ENCODE peak calls at places on chromosomes 4 and X, in four cellular contexts. G is fibroblast of lung, W is cardiac muscle cell, T is psoas muscle. Z is an unnamed sample.

GRCh38 chr4:138164218-138164617 is 77.9 kb downstream of the SLC7A11 start:
- DNase-seq in G (no peak), W (no peak), T (no peak), Z (no peak)

GRCh38 chr4:7906171-7906581 is 33.5 kb downstream of the AFAP1 start:
- DNase-seq in G (peak; percentile 43), W (peak; percentile 47), T (no peak), Z (no peak)

GRCh38 chr4:83569429-83569828 is 33.5 kb downstream of the GPAT3 start:
- DNase-seq in G (no peak), W (no peak), T (no peak), Z (no peak)

GRCh38 chrX:140709421-140709846 is at the start of gene LINC00632:
- DNase-seq in G (peak; percentile 40), W (no peak), T (no peak), Z (no peak)

GRCh38 chrX:40380649-40381488 is 199.9 kb upstream of the ATP6AP2 start:
- DNase-seq in G (no peak), W (no peak), T (peak; percentile 60), Z (no peak)

GRCh38 chrX:21658152-21658737 is at the start of gene KLHL34:
- DNase-seq in G (no peak), W (no peak), T (peak; percentile 88), Z (peak; percentile 4)

GRCh38 chr4:24473309-24473721 is 111.0 kb downstream of the DHX15 start:
- DNase-seq in G (peak; percentile 63), W (peak; percentile 46), T (no peak), Z (peak; percentile 12)

GRCh38 chr4:7738458-7739076 is 201.1 kb downstream of the AFAP1 start:
- DNase-seq in G (no peak), W (no peak), T (peak; percentile 34), Z (no peak)

GRCh38 chr4:84615355-84615754 is 32.4 kb downstream of the CDS1 start:
- DNase-seq in G (no peak), W (no peak), T (no peak), Z (no peak)

GRCh38 chr4:151922811-151923210 is 162.0 kb upstream of the GATB start:
- DNase-seq in G (no peak), W (no peak), T (no peak), Z (no peak)

GRCh38 chrX:118207831-118208453 is 91.3 kb upstream of the KLHL13 start:
- DNase-seq in G (no peak), W (no peak), T (no peak), Z (no peak)

GRCh38 chr4:173504181-173504503 is 25.9 kb downstream of the HAND2 start:
- DNase-seq in G (no peak), W (no peak), T (no peak), Z (no peak)

GRCh38 chrX:20547649-20548051 is 280.9 kb upstream of the RPS6KA3 start:
- DNase-seq in G (peak; percentile 74), W (peak; percentile 58), T (no peak), Z (no peak)

GRCh38 chrX:65643046-65643785 is 24.2 kb upstream of the MSN start:
- DNase-seq in G (peak; percentile 16), W (peak; percentile 37), T (no peak), Z (no peak)

GRCh38 chr4:182495111-182495510 is 251.9 kb downstream of the TENM3 start:
- DNase-seq in G (no peak), W (no peak), T (no peak), Z (no peak)

GRCh38 chrX:144722307-144722706 is 525.0 kb upstream of the SPANXN1 start:
- DNase-seq in G (no peak), W (no peak), T (no peak), Z (no peak)

GRCh38 chr4:81454498-81454897 is 17.2 kb downstream of the RASGEF1B start:
- DNase-seq in G (no peak), W (no peak), T (no peak), Z (no peak)

GRCh38 chr4:15912236-15912635 is 26.3 kb downstream of the FGFBP1 start:
- DNase-seq in G (no peak), W (no peak), T (no peak), Z (no peak)

GRCh38 chr4:112069110-112069509 is 76.1 kb upstream of the FAM241A start:
- DNase-seq in G (no peak), W (peak; percentile 25), T (no peak), Z (no peak)

GRCh38 chrX:139967300-139967699 is 2.0 kb upstream of the CXorf66 start:
- DNase-seq in G (peak; percentile 1), W (peak; percentile 6), T (no peak), Z (no peak)

GRCh38 chrX:50779694-50780093 is 34.3 kb downstream of the SHROOM4 start:
- DNase-seq in G (no peak), W (peak; percentile 23), T (no peak), Z (no peak)

GRCh38 chrX:104564335-104564734 is 1.7 kb upstream of the IL1RAPL2 start:
- DNase-seq in G (no peak), W (no peak), T (peak; percentile 28), Z (no peak)

GRCh38 chr4:183106839-183107238 is 7.8 kb downstream of the WWC2 start:
- DNase-seq in G (no peak), W (no peak), T (no peak), Z (no peak)

GRCh38 chrX:115892056-115892708 is 278.4 kb upstream of the AGTR2 start:
- DNase-seq in G (no peak), W (no peak), T (peak; percentile 23), Z (no peak)
- H3K4me3 ChIP-seq in G (no peak overlapping the region), W (no peak overlapping the region), T (peak overlapping the region; percentile 64), Z (peak overlapping the region; percentile 36)

DNA sequence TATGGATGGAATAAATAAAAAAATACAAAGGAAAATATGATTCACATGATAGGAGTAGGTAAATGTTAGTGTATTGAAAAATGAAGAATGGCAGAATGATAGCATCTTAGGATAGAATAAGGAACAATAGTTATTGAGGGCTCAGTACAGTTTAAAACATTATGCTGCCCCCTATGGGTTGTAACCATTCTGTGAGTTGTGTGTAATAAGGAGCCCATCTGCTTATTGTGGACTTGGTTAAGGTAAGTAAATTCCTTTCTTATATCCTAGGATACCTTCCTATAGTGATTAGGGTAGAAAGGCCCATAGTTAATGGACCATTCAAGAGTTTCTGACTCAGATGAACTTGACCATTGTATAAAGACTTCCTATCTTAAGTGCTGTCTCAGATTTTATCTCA is 195.8 kb downstream of the PDHA2 start:
- DNase-seq in G (peak; percentile 18), W (peak; percentile 60), T (no peak), Z (no peak)
- TF ChIP-seq CTCF in G (peak; percentile 34), W (peak; percentile 48), T (no peak), Z (peak; percentile 4)

DNA sequence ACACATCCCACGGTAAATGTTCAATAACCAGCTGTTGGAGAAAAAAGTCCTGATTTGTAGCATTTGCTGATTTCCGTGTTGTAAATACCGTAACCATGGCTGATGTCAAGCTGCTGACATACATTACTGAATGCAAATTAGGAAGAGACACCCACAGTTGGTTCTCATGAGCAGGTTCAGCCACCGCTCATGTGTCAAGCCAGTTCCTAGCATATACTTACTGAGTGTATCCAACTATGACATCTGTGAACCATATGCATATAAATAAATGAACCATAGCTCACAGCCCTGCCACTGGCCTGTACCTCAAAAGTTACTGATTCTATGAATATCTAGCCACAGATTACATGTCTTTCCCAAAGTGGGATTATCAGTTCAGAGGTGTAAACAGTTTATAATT is 29.5 kb downstream of the FHDC1 start:
- DNase-seq in G (peak; percentile 16), W (no peak), T (no peak), Z (no peak)
- H3K36me3 ChIP-seq in G (no peaks in the 10 kb centered on the region), W (no peaks in the 10 kb centered on the region), T (no peaks in the 10 kb centered on the region), Z (no peaks in the 10 kb centered on the region)

DNA sequence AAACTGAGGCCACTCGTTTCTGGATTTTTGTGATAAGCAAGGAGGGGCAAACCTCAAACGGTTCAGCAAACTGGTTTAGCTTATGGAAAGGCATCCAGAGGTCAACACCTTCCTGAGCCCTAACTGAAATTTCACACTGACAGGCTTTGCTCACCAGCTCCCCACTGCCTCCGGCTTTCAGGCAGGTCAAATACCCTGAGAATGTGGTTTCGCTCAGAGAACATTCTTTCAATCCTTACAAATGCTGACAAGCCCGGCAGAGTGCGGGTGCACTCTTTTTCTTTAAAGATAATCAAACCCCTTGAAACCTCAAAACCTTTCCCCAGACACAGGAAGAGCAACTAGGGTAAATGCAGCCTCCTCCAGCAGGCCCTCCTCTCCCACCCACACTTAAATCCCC is 41.5 kb downstream of the CD40LG start:
- DNase-seq in G (no peak), W (peak; percentile 72), T (no peak), Z (no peak)
- H3K4me3 ChIP-seq in G (no peak overlapping the region), W (no peak overlapping the region), T (no peak overlapping the region), Z (no peak overlapping the region)

DNA sequence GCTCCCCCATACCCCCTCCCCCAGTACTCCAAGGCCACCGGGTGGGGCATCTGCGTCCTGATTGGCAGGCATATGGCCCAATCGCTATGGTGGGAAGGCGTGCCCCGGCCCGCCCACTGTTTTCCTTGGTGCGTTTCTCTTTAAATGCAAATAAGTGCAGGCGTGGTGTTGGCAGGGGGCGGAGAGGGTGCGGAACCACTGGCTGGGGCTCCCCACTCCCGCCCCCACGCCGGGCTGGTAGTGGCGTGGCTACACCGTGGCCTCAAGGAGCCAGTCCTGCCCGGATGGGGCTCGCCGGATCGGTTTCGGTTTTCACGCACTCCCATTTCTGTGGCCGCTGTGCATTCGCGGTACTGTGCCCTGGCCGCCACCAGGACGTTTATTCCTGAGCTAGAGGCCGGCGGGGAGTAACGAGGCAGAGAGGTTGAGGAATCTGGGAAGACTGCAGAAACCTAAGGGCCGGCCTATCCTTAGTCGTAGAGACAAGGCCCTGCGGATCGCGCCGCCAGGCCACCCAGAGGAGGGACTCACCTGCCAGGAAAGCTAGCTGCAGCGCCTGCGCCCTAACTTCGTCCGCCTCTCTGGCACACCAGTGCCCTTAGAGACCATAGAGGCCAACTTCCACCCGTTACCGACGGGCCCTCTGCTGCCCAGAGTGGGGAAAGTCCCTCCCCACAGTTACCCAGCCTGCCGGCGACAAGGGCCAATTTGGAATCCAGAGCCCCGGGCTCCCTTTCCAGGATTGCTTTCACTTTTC is 405 bp upstream of the AMER1 start:
- DNase-seq in G (peak; percentile 90), W (peak; percentile 95), T (peak; percentile 95), Z (peak; percentile 92)
- TF ChIP-seq CTCF in G (no peak), W (no peak), T (peak; percentile 20), Z (no peak)